ENCODE peak calls at places on chromosomes 12 and 14, in eight cellular contexts. J, L, F, P, X, T, C and Q are unnamed samples.

GRCh38 chr12:57255916-57256315 is 4.9 kb upstream of the STAC3 start:
- DNase-seq in J (no peak), L (no peak), F (no peak), P (no peak), X (no peak), T (no peak), C (no peak), Q (no peak)

GRCh38 chr12:66269757-66270383 is 32.4 kb upstream of the HELB start:
- DNase-seq in J (no peak), L (no peak), F (peak), P (peak), X (peak), T (peak), C (peak), Q (peak)

GRCh38 chr14:24130717-24131548 is 474 bp downstream of the FITM1 start:
- DNase-seq in J (no peak), L (no peak), F (no peak), P (no peak), X (peak), T (no peak), C (peak), Q (no peak)

GRCh38 chr12:106141003-106141402 is 2.2 kb upstream of the NUAK1 start:
- DNase-seq in J (no peak), L (no peak), F (no peak), P (no peak), X (no peak), T (no peak), C (no peak), Q (no peak)

GRCh38 chr12:3905664-3906063 is 32.5 kb upstream of the PARP11 start:
- DNase-seq in J (no peak), L (no peak), F (no peak), P (no peak), X (no peak), T (no peak), C (no peak), Q (no peak)

GRCh38 chr12:14514946-14515345 is 52.7 kb downstream of the PLBD1 start:
- DNase-seq in J (no peak), L (no peak), F (no peak), P (no peak), X (no peak), T (no peak), C (no peak), Q (peak)

GRCh38 chr12:52515927-52516831 is 4.0 kb downstream of the KRT5 start:
- DNase-seq in J (no peak), L (no peak), F (no peak), P (no peak), X (no peak), T (no peak), C (no peak), Q (peak)

GRCh38 chr14:78197088-78197487 is 26.9 kb downstream of the NRXN3 start:
- DNase-seq in J (no peak), L (no peak), F (no peak), P (no peak), X (no peak), T (no peak), C (no peak), Q (no peak)

GRCh38 chr14:36295642-36296627 is 24.5 kb downstream of the MBIP start:
- DNase-seq in J (no peak), L (no peak), F (no peak), P (no peak), X (no peak), T (no peak), C (no peak), Q (peak)

GRCh38 chr14:22887990-22888378 is 5.0 kb downstream of the REM2 start:
- DNase-seq in J (no peak), L (no peak), F (no peak), P (no peak), X (no peak), T (peak), C (no peak), Q (no peak)

GRCh38 chr12:98828802-98829600 is 183.9 kb downstream of the APAF1 start:
- DNase-seq in J (no peak), L (peak), F (no peak), P (no peak), X (no peak), T (no peak), C (no peak), Q (no peak)

GRCh38 chr12:21865846-21866245 is 75.4 kb downstream of the ABCC9 start:
- DNase-seq in J (no peak), L (no peak), F (no peak), P (no peak), X (no peak), T (no peak), C (no peak), Q (no peak)

GRCh38 chr14:39368261-39368959 is 63.8 kb downstream of the FBXO33 start:
- DNase-seq in J (no peak), L (peak), F (peak), P (peak), X (peak), T (peak), C (peak), Q (peak)

GRCh38 chr12:54998958-54999510 is 14.5 kb upstream of the TESPA1 start:
- DNase-seq in J (no peak), L (no peak), F (no peak), P (no peak), X (no peak), T (no peak), C (no peak), Q (no peak)

GRCh38 chr12:55001198-55001827 is 16.8 kb upstream of the TESPA1 start:
- DNase-seq in J (no peak), L (no peak), F (no peak), P (no peak), X (no peak), T (no peak), C (no peak), Q (no peak)

GRCh38 chr12:54996235-54996634 is 11.7 kb upstream of the TESPA1 start:
- DNase-seq in J (no peak), L (no peak), F (no peak), P (no peak), X (no peak), T (no peak), C (no peak), Q (no peak)

GRCh38 chr12:55002355-55002754 is 17.4 kb upstream of the NEUROD4 start:
- DNase-seq in J (no peak), L (no peak), F (no peak), P (no peak), X (no peak), T (no peak), C (no peak), Q (no peak)

GRCh38 chr12:54997914-54998507 is 13.4 kb upstream of the TESPA1 start:
- DNase-seq in J (no peak), L (no peak), F (no peak), P (no peak), X (no peak), T (no peak), C (no peak), Q (no peak)
- TF ChIP-seq CTCF in J (no peak), L (no peak), F (no peak), P (no peak), X (no peak), T (no peak), C (no peak), Q (no peak)

DNA sequence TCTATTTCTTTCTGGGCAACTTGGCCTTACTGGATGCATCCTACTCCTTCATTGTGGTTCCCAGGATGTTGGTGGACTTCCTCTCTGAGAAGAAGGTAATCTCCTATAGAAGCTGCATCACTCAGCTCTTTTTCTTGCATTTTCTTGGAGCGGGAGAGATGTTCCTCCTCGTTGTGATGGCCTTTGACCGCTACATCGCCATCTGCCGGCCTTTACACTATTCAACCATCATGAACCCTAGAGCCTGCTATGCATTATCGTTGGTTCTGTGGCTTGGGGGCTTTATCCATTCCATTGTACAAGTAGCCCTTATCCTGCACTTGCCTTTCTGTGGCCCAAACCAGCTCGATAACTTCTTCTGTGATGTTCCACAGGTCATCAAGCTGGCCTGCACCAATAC is 5.3 kb downstream of the OR4N5 start:
- DNase-seq in J (no peak), L (peak), F (no peak), P (no peak), X (no peak), T (no peak), C (no peak), Q (no peak)
- TF ChIP-seq CTCF in J (no peak), L (peak), F (no peak), P (no peak), X (no peak), T (no peak), C (no peak), Q (no peak)

DNA sequence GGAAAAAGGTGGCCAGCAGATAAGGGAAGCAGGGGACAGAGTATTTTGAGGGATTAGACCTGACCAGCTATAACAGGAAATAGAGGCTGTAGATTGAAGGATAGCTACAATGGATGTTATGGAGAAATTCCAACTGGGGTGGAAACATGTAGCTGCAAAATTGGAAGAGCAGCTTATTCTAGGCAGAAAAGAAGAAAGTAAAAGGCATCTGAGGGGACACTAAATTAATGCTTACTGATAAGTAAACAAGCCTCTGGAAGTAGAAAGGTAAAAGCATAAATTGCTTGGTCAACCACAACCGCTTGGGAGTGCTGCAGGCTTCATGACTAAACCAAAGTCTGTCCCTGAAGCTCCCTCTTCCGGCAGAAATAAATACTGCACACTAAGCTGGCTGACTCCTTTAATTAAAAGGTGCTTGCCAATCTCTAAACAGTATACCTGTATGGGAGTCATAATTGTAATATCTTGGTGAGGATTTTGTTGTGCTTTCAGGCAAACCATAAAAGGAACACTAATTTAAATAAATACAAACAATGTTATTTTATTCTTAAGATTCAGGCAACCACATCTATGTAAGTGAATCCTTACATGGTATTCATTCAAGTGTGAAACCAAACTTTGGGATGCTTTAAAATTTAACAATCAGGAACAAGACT is 7.7 kb downstream of the UBC start:
- DNase-seq in J (peak), L (peak), F (peak), P (peak), X (peak), T (peak), C (peak), Q (peak)
- TF ChIP-seq CTCF in J (peak), L (peak), F (peak), P (peak), X (peak), T (peak), C (peak), Q (peak)

GRCh38 chr12:117031843-117032592 is 67.2 kb downstream of the TESC start:
- DNase-seq in J (no peak), L (no peak), F (no peak), P (no peak), X (peak), T (no peak), C (no peak), Q (no peak)
- TF ChIP-seq CTCF in J (no peak), L (no peak), F (no peak), P (no peak), X (no peak), T (no peak), C (no peak), Q (no peak)